ENCODE peak calls at places on chromosomes 11 and 22, in eight cellular contexts. P, B, U, K, Q, Z, V and A are unnamed samples.

GRCh38 chr11:64874308-64874707 is 4.1 kb downstream of the EHD1 start:
- DNase-seq in U (no peak), V (no peak), Q (no peak), Z (no peak), B (no peak), P (no peak), K (no peak), A (no peak)

GRCh38 chr11:35579557-35580396 is 38.5 kb upstream of the FJX1 start:
- DNase-seq in Z (peak), B (peak), P (no peak), Q (peak), V (no peak), U (no peak), K (no peak), A (peak)

GRCh38 chr22:49295465-49295743 is 532.3 kb downstream of the BRD1 start:
- DNase-seq in Z (no peak), B (no peak), Q (no peak), P (no peak), U (no peak), V (no peak), K (no peak), A (no peak)

GRCh38 chr11:93166194-93166593 is 31.6 kb downstream of the SLC36A4 start:
- DNase-seq in Q (no peak), B (no peak), P (no peak), U (no peak), K (no peak), V (no peak), Z (no peak), A (no peak)

GRCh38 chr11:110079726-110080125 is 13.5 kb upstream of the ZC3H12C start:
- DNase-seq in B (no peak), K (peak), U (no peak), P (no peak), Z (no peak), V (no peak), Q (no peak), A (no peak)

GRCh38 chr22:27686534-27686933 is 115.0 kb downstream of the MN1 start:
- DNase-seq in Z (peak), U (peak), Q (peak), V (peak), K (no peak), P (no peak), B (peak), A (peak)

GRCh38 chr11:134154441-134154840 is 69.3 kb downstream of the NCAPD3 start:
- DNase-seq in K (no peak), P (no peak), B (no peak), Z (no peak), V (no peak), U (no peak), Q (no peak), A (no peak)

GRCh38 chr22:44051961-44052360 is 27.9 kb downstream of the PARVB start:
- DNase-seq in Q (peak), V (no peak), P (no peak), Z (no peak), B (no peak), U (no peak), K (no peak), A (no peak)

GRCh38 chr11:132073787-132074186 is 703.4 kb downstream of the NTM start:
- DNase-seq in B (no peak), V (no peak), U (no peak), Q (no peak), K (no peak), Z (no peak), P (no peak), A (no peak)

GRCh38 chr11:30635401-30635989 is 49.3 kb upstream of the MPPED2 start:
- DNase-seq in Z (no peak), Q (no peak), V (no peak), K (peak), B (no peak), P (peak), U (no peak), A (no peak)

GRCh38 chr11:60265373-60266214 is 14.9 kb upstream of the MS4A4A start:
- DNase-seq in K (peak), V (no peak), P (peak), Z (peak), U (no peak), Q (no peak), B (peak), A (no peak)

GRCh38 chr11:64121637-64122410 is 44.1 kb downstream of the MACROD1 start:
- DNase-seq in V (no peak), Z (no peak), U (no peak), B (no peak), P (no peak), K (no peak), Q (peak), A (peak)

GRCh38 chr11:93921695-93922468 is 71.5 kb upstream of the VSTM5 start:
- DNase-seq in K (peak), P (peak), B (peak), V (no peak), U (peak), Q (peak), Z (peak), A (peak)

GRCh38 chr22:17890245-17890671 is 116.0 kb upstream of the BID start:
- DNase-seq in B (no peak), U (no peak), K (no peak), Q (no peak), V (no peak), P (no peak), Z (no peak), A (no peak)

GRCh38 chr22:28094831-28095230 is 175.8 kb upstream of the PITPNB start:
- DNase-seq in B (no peak), P (no peak), Q (no peak), V (no peak), K (no peak), Z (no peak), U (no peak), A (no peak)

GRCh38 chr11:126546191-126546590 is 190.7 kb downstream of the ST3GAL4 start:
- DNase-seq in P (no peak), Z (no peak), U (no peak), V (no peak), Q (peak), B (no peak), K (no peak), A (no peak)

GRCh38 chr11:116731097-116731761 is 41.6 kb downstream of the BUD13 start:
- DNase-seq in Z (no peak), B (peak), U (no peak), K (peak), P (peak), Q (peak), V (no peak), A (no peak)

GRCh38 chr11:114413958-114414357 is 13.5 kb downstream of the RBM7 start:
- DNase-seq in Q (no peak), Z (no peak), K (peak), B (no peak), U (no peak), V (no peak), P (no peak), A (no peak)

GRCh38 chr11:30889116-30889765 is 303.1 kb upstream of the MPPED2 start:
- DNase-seq in P (no peak), K (no peak), Q (no peak), B (no peak), Z (no peak), U (no peak), V (no peak), A (no peak)

GRCh38 chr11:72751293-72752087 is 718 bp downstream of the ARAP1 start:
- DNase-seq in Z (no peak), B (peak), V (no peak), K (peak), P (peak), Q (peak), U (peak), A (no peak)

GRCh38 chr11:73267122-73267846 is 4.9 kb upstream of the P2RY6 start:
- DNase-seq in U (no peak), Q (peak), Z (no peak), B (no peak), P (no peak), V (no peak), K (no peak), A (no peak)

DNA sequence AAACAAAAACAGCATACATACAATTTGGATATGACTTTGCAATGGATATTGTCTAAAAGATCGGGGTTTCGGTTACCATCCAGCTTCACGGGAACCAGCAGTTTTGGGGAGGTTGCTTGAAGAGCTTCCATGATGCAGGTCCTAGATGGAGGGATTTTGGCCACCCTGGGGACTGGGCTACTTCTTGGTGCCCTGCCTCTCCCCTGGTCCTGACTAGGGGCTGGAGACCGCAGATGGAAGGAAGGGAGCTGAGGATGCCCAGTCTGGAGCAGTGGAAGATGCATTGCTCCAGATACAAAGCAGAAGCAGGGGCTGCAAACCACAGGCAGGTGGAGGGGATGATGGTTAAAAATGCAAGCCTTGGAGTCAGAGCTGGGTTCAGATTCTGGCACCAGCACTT is 13.5 kb downstream of the SOX10 start:
- DNase-seq in Q (peak), Z (no peak), U (no peak), P (no peak), V (no peak), K (no peak), B (no peak), A (no peak)
- H3K27ac ChIP-seq in Q (no peak), Z (no peak), U (no peak), P (no peak), V (no peak), K (peak), B (no peak), A (no peak)

DNA sequence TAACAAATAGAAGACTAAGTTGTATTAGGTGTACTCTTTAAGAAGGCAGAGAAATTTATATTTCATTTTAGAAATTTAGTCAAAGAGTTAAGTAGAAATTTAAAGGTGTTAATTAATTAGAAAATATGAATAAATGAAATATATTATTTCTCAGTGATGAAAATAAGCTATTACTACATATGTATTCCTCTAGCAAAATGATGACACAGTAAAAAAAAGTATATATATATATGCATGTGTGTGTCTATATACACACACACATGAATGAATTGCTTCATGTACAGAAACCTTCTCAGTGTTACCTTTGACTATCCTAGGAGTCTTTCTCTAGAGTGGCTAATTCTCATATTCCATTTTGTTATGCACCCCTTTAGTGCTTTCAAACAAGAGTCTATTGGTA is 7.7 kb downstream of the RNF141 start:
- DNase-seq in U (no peak), Q (no peak), Z (no peak), B (no peak), P (no peak), K (no peak), V (no peak), A (no peak)
- TF ChIP-seq CTCF in U (no peak), Q (no peak), Z (no peak), B (no peak), P (no peak), K (no peak), V (no peak), A (no peak)

GRCh38 chr11:27626938-27627586 is 73.2 kb downstream of the BDNF start:
- DNase-seq in U (no peak), Q (no peak), B (no peak), V (no peak), K (peak), P (no peak), Z (no peak), A (no peak)

GRCh38 chr11:27627979-27628378 is 72.3 kb downstream of the BDNF start:
- DNase-seq in K (no peak), P (no peak), Z (no peak), B (no peak), Q (no peak), V (no peak), U (no peak), A (no peak)

GRCh38 chr11:27623945-27624523 is 76.2 kb downstream of the BDNF start:
- DNase-seq in Q (no peak), U (no peak), V (no peak), P (no peak), B (no peak), Z (no peak), K (no peak), A (no peak)

GRCh38 chr11:27626269-27626937 is 73.9 kb downstream of the BDNF start:
- DNase-seq in K (no peak), V (no peak), P (no peak), B (no peak), Q (no peak), U (no peak), Z (no peak), A (no peak)

GRCh38 chr11:27625347-27625912 is 74.8 kb downstream of the BDNF start:
- DNase-seq in Z (no peak), V (no peak), U (no peak), B (no peak), P (no peak), K (peak), Q (peak), A (no peak)
- H3K4me3 ChIP-seq in Z (no peak), V (no peak), U (no peak), B (no peak), P (no peak), K (no peak), Q (no peak), A (no peak)

GRCh38 chr11:120562806-120563425 is 51.4 kb downstream of the GRIK4 start:
- DNase-seq in K (no peak), P (no peak), V (no peak), B (no peak), U (no peak), Z (no peak), Q (peak), A (no peak)
- H3K27ac ChIP-seq in K (no peak), P (no peak), V (no peak), B (no peak), U (no peak), Z (no peak), Q (no peak), A (no peak)

DNA sequence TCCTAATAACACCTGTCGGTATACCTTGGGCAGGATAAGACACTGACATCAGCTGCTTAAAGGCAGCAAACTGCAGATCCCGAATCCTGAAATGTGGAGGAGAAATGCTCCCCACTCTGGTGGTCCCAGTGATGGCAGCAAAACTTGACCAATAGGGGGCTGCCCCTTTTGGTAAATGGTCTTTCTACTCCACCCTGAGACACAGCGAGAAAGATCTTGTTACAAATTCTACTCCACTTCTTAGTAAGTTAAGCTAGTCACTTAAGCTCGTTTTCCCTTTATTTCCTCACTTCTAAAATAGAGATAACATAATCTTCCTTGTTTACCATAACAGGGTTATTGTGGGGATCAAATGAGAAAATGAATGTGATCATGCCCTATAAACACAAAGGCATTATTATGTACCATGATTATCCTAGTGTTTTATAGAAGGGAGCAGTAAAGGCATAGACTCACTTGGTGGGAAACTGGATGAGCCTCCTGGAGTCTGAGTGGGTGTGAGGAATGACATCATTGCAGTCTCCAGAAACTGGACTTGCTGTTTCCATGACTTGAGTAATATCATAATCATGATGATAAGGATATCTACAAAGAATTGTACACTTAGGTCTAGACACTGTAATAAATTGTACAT is 50.9 kb downstream of the ENDOD1 start:
- DNase-seq in Z (no peak), Q (no peak), K (no peak), P (no peak), V (no peak), B (no peak), U (no peak), A (no peak)
- TF ChIP-seq CTCF in Z (no peak), Q (no peak), K (no peak), P (no peak), V (no peak), B (no peak), U (no peak), A (no peak)

GRCh38 chr11:128835741-128836410 is 31.2 kb downstream of the KCNJ1 start:
- DNase-seq in Z (no peak), V (no peak), U (no peak), P (no peak), K (peak), B (no peak), Q (no peak), A (no peak)

GRCh38 chr11:128830290-128830813 is 36.7 kb downstream of the KCNJ1 start:
- DNase-seq in Z (no peak), V (no peak), K (no peak), Q (no peak), P (no peak), B (no peak), U (no peak), A (no peak)

GRCh38 chr11:128828350-128828749 is 38.7 kb downstream of the KCNJ1 start:
- DNase-seq in U (no peak), P (no peak), Z (no peak), V (no peak), B (no peak), K (no peak), Q (peak), A (no peak)

GRCh38 chr11:128830836-128831780 is 36.0 kb downstream of the KCNJ1 start:
- DNase-seq in Q (peak), U (peak), K (peak), Z (peak), P (peak), V (peak), B (peak), A (peak)

GRCh38 chr11:128831781-128832497 is 35.2 kb downstream of the KCNJ1 start:
- DNase-seq in K (no peak), Z (no peak), B (no peak), V (no peak), Q (no peak), P (no peak), U (no peak), A (no peak)
- H3K4me3 ChIP-seq in K (no peak), Z (no peak), B (peak), V (no peak), Q (no peak), P (no peak), U (no peak), A (no peak)

DNA sequence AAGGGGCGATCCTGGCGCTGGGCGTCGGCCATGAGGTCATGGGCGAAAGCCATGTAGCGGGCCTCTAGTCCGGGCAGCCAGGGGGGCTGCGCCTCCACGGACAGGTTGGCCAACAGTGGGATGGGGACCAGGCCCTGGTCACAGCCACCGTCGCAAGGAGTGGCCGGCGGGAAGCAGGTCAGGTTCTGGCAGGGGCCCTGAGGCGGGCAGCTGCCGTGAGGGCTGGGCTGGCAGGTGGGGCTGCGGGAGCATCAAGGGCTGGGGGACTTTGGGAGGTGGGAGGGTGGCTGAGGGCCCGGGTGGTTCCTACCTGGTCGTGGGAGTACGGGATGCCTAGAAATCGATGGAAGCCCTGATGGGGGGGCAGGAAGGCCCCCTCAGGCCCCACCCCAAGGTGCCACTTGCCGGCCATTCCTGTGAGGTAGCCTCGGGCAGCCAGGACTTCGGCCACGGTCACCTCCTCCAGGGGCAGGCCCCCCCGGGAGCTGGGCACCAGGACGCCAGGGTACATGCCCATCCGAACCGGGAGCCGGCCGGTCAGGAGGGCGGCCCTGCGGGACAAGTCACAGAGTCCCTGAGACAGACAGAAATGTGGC is 998 bp downstream of the ARSA start:
- DNase-seq in Z (no peak), Q (peak), K (no peak), U (no peak), P (peak), V (no peak), B (no peak), A (no peak)
- H3K27ac ChIP-seq in Z (peak), Q (no peak), K (no peak), U (peak), P (no peak), V (peak), B (no peak), A (no peak)

GRCh38 chr11:46388619-46389449 is 2.7 kb downstream of the CHRM4 start:
- DNase-seq in B (no peak), V (no peak), Z (no peak), P (no peak), Q (peak), K (peak), U (no peak), A (no peak)

GRCh38 chr11:46390331-46391171 is 1.0 kb downstream of the CHRM4 start:
- DNase-seq in B (no peak), Q (peak), P (peak), U (no peak), K (peak), V (no peak), Z (no peak), A (no peak)

GRCh38 chr11:46391186-46391577 is 394 bp downstream of the CHRM4 start:
- DNase-seq in B (no peak), U (no peak), Q (peak), V (no peak), K (no peak), P (peak), Z (no peak), A (no peak)

GRCh38 chr11:46387919-46388618 is 3.5 kb downstream of the CHRM4 start:
- DNase-seq in Q (peak), K (peak), P (no peak), B (no peak), Z (no peak), V (no peak), U (no peak), A (no peak)

DNA sequence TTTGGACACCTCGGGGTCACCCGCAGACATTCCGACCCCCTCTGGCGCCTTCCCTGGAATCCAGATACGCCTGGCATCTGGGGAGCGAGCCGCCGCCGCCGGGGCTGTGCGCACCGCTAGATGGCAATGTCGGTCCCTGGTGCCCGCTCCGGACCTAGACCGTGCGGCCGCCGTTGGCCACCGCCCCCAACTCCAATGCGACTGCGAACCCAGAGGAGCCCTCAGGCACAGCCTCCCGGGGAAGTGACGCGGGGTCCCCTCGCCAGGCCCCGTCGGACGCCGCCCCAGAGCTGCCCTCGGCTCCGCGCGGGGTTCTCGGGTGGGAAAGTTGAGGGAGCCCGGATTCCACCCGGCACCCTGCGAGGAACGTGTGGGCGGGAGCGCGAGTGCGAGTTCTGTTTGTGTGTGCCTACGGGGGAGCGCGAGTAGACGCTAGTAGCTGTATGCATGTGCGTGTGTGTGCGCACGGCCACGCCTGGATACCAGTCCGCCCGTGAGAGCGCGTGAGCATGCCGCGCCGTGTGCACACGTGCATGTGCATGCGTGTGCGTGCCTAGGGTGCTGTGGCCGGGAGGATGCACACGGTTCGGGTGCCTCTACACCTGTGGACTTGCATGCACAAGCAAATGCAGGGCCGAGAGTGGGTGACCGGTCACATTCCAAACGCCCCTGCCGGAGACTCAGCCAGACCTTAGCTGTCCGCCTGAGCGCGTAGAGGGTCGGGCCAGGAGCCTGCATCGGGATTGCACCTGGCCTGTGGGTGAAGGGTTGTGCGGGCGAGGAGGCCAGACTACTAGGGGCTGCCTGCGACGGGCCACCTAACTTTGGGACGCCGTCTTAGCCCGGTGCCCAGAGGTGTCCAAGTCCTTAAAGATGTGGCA is 1.9 kb downstream of the CHRM4 start:
- DNase-seq in P (peak), V (no peak), Q (peak), B (peak), K (peak), Z (peak), U (peak), A (no peak)
- TF ChIP-seq CTCF in P (peak), V (peak), Q (peak), B (peak), K (peak), Z (peak), U (peak), A (peak)